ENCODE peak calls at places on chromosomes 7 and 10, in ten cellular contexts. H, C, J, D, R, Q, F, S, M and E are unnamed samples. For H4K20me1, the result is how much of the 10 kb centered on the place peaks cover.

GRCh38 chr7:44979481-44980392 is 922 bp upstream of the MYO1G start:
- DNase-seq in H (no peak), C (no peak), J (no peak), D (no peak), R (no peak), Q (peak), F (no peak), S (no peak), M (peak), E (no peak)

GRCh38 chr7:150831851-150832250 is 20.5 kb upstream of the AOC1 start:
- DNase-seq in H (no peak), C (no peak), J (no peak), D (no peak), R (no peak), Q (no peak), F (no peak), S (no peak), M (no peak), E (no peak)

GRCh38 chr10:104582966-104583365 is 58.1 kb upstream of the SORCS3 start:
- DNase-seq in H (no peak), C (no peak), J (no peak), D (no peak), R (no peak), Q (no peak), F (no peak), S (no peak), M (no peak), E (no peak)

GRCh38 chr10:28291881-28292297 is 11.0 kb downstream of the MPP7 start:
- DNase-seq in H (peak), C (peak), J (peak), D (no peak), R (no peak), Q (no peak), F (peak), S (peak), M (no peak), E (no peak)

GRCh38 chr7:107045980-107046379 is 1.5 kb downstream of the PRKAR2B start:
- DNase-seq in H (peak), C (peak), J (no peak), D (no peak), R (no peak), Q (no peak), F (peak), S (no peak), M (peak), E (peak)

GRCh38 chr10:125125951-125126735 is 34.2 kb downstream of the CTBP2 start:
- DNase-seq in H (no peak), C (no peak), J (no peak), D (no peak), R (no peak), Q (no peak), F (no peak), S (no peak), M (no peak), E (no peak)

GRCh38 chr10:72084094-72084459 is 4.3 kb downstream of the SPOCK2 start:
- DNase-seq in H (no peak), C (no peak), J (no peak), D (no peak), R (no peak), Q (no peak), F (no peak), S (no peak), M (peak), E (no peak)

GRCh38 chr10:101725843-101726242 is 30.9 kb upstream of the FBXW4 start:
- DNase-seq in H (no peak), C (no peak), J (no peak), D (no peak), R (no peak), Q (no peak), F (no peak), S (peak), M (no peak), E (no peak)

GRCh38 chr7:2060701-2061100 is 172.0 kb downstream of the MAD1L1 start:
- DNase-seq in H (peak), C (peak), J (no peak), D (no peak), R (no peak), Q (no peak), F (no peak), S (no peak), M (no peak), E (no peak)

GRCh38 chr10:97332586-97333350 is 1.8 kb downstream of the FRAT2 start:
- DNase-seq in H (peak), C (peak), J (peak), D (peak), R (peak), Q (peak), F (peak), S (peak), M (no peak), E (peak)

GRCh38 chr7:2018786-2019692 is 213.7 kb downstream of the MAD1L1 start:
- DNase-seq in H (peak), C (peak), J (no peak), D (no peak), R (no peak), Q (no peak), F (peak), S (peak), M (no peak), E (peak)

GRCh38 chr10:73553316-73553715 is 37.8 kb downstream of the USP54 start:
- DNase-seq in H (no peak), C (no peak), J (peak), D (peak), R (no peak), Q (peak), F (no peak), S (no peak), M (no peak), E (no peak)

GRCh38 chr10:28676297-28676967 is 889 bp upstream of the BAMBI start:
- DNase-seq in H (no peak), C (no peak), J (no peak), D (no peak), R (peak), Q (peak), F (no peak), S (no peak), M (peak), E (peak)

GRCh38 chr7:73960548-73960947 is 67.4 kb upstream of the ELN start:
- DNase-seq in H (no peak), C (no peak), J (no peak), D (no peak), R (no peak), Q (no peak), F (peak), S (no peak), M (no peak), E (no peak)

GRCh38 chr10:3472705-3473078 is 300.1 kb upstream of the PITRM1 start:
- DNase-seq in H (peak), C (peak), J (peak), D (no peak), R (no peak), Q (no peak), F (peak), S (no peak), M (no peak), E (no peak)

GRCh38 chr7:154640266-154640865 is 362.6 kb downstream of the PAXIP1 start:
- DNase-seq in H (no peak), C (no peak), J (no peak), D (peak), R (peak), Q (no peak), F (no peak), S (peak), M (no peak), E (no peak)

GRCh38 chr10:130711072-130711471 is 574.9 kb downstream of the GLRX3 start:
- DNase-seq in H (no peak), C (no peak), J (no peak), D (no peak), R (peak), Q (no peak), F (no peak), S (no peak), M (no peak), E (no peak)

GRCh38 chr10:110553905-110554304 is 13.6 kb upstream of the SMC3 start:
- DNase-seq in H (no peak), C (no peak), J (no peak), D (no peak), R (no peak), Q (peak), F (no peak), S (no peak), M (no peak), E (no peak)

GRCh38 chr7:80918909-80919721 is at the start of gene SEMA3C:
- DNase-seq in H (peak), C (peak), J (peak), D (peak), R (peak), Q (peak), F (peak), S (peak), M (no peak), E (peak)

GRCh38 chr7:158473238-158473637 is 114.4 kb downstream of the PTPRN2 start:
- DNase-seq in H (no peak), C (no peak), J (no peak), D (no peak), R (no peak), Q (peak), F (no peak), S (no peak), M (no peak), E (no peak)

GRCh38 chr10:45566415-45566814 is 106.2 kb downstream of the ZFAND4 start:
- DNase-seq in H (no peak), C (no peak), J (no peak), D (no peak), R (no peak), Q (no peak), F (no peak), S (no peak), M (no peak), E (no peak)

GRCh38 chr7:7237201-7237977 is 55.0 kb downstream of the C1GALT1 start:
- DNase-seq in H (no peak), C (no peak), J (no peak), D (no peak), R (no peak), Q (no peak), F (no peak), S (no peak), M (no peak), E (no peak)

GRCh38 chr7:121228779-121229178 is 100.0 kb upstream of the WNT16 start:
- DNase-seq in H (no peak), C (no peak), J (no peak), D (no peak), R (no peak), Q (no peak), F (no peak), S (no peak), M (no peak), E (no peak)

GRCh38 chr7:85070967-85071628 is 115.8 kb downstream of the SEMA3D start:
- DNase-seq in H (peak), C (peak), J (peak), D (no peak), R (no peak), Q (no peak), F (peak), S (no peak), M (no peak), E (no peak)

GRCh38 chr7:87474533-87475358 is 734 bp downstream of the ABCB4 start:
- DNase-seq in H (peak), C (no peak), J (no peak), D (no peak), R (no peak), Q (peak), F (peak), S (peak), M (peak), E (peak)

GRCh38 chr10:36168777-36169176 is 526.7 kb upstream of the FZD8 start:
- DNase-seq in H (no peak), C (no peak), J (no peak), D (no peak), R (no peak), Q (no peak), F (no peak), S (no peak), M (no peak), E (no peak)

GRCh38 chr10:17617031-17617911 is at the start of gene HACD1:
- DNase-seq in H (peak), C (peak), J (peak), D (peak), R (peak), Q (peak), F (peak), S (peak), M (no peak), E (peak)
- TF ChIP-seq CTCF in H (no peak), C (peak), J (peak), D (peak), R (peak), Q (peak), F (peak), S (peak), M (no peak), E (peak)

GRCh38 chr10:79272353-79272752 is 74.9 kb upstream of the PPIF start:
- DNase-seq in H (no peak), C (no peak), J (no peak), D (no peak), R (no peak), Q (no peak), F (no peak), S (no peak), M (no peak), E (no peak)
- H4K20me1 ChIP-seq in H (half or more), C (half or more), J (under half), D (under half), R (under half), Q (under half), F (under half), S (half or more), M (under half), E (under half)

DNA sequence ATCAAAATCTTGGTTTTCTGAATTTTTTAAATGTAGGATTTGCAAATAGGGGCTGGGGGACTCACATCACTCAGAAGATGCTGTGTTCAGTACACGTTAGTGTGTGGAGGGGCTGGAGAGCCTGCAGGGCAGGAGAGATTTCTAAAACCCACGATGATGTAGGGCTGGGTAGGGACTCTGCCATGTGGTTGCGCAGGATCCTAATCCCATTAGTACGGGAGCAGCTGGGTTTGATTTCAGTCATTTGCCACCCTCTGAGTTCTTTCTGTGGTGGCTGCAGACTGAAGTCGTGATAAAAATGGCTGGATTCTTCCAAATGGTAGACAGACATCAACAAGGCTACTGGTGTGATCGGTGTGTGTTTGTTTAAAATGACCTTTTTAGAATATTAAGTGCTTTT is 14.2 kb upstream of the GET4 start:
- DNase-seq in H (no peak), C (no peak), J (no peak), D (no peak), R (no peak), Q (no peak), F (no peak), S (no peak), M (no peak), E (no peak)
- TF ChIP-seq CTCF in H (no peak), C (no peak), J (no peak), D (no peak), R (no peak), Q (no peak), F (no peak), S (no peak), M (no peak), E (no peak)

DNA sequence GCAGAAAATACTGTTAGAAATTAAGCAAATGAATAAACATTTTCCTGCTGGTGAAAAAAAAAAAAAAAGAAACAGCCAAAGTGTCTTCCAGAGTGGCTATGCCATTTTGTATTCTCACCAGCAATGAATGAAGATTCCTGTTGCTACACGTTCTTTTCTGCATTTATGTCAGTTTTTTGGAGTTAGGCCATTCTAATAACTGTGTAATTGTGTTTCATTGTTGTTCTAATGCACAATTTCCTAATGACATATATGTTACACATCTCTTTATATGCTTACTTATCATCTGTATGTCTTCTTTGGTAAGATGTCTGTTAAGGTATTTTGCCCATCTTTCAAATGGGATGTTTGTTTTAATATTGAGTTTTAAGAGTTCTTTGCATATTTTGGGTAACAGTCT is 213.7 kb downstream of the ITGB1 start:
- DNase-seq in H (no peak), C (no peak), J (peak), D (no peak), R (no peak), Q (no peak), F (no peak), S (no peak), M (no peak), E (no peak)
- H4K20me1 ChIP-seq in H (under half), C (under half), J (under half), D (under half), R (under half), Q (under half), F (under half), S (under half), M (under half), E (under half)

DNA sequence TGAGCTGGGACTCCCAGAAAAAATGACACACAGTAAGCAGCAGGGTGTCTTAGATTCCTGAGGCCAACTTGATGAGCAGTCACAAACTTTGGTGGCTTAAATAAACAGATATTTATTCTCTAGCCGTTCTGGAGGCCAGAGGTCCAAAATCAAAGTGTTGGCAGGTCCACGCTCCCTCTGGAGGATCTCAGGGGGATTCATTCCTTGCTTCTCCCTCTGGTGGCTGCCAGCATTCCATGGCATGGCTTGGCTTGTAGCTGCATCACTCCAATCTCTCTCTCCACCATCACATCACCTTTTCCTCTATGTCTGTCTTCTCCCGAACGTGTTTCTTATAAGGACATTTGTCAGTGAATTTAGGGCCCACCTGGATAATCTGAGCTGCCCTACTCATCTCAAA is 98.4 kb downstream of the OSBPL3 start:
- DNase-seq in H (no peak), C (no peak), J (no peak), D (peak), R (peak), Q (peak), F (peak), S (no peak), M (no peak), E (no peak)
- TF ChIP-seq CTCF in H (peak), C (peak), J (no peak), D (peak), R (peak), Q (peak), F (peak), S (no peak), M (no peak), E (peak)

GRCh38 chr10:132556994-132557441 is 19.4 kb downstream of the INPP5A start:
- DNase-seq in H (no peak), C (no peak), J (no peak), D (no peak), R (no peak), Q (no peak), F (no peak), S (no peak), M (no peak), E (no peak)

GRCh38 chr10:132554053-132554990 is 16.7 kb downstream of the INPP5A start:
- DNase-seq in H (no peak), C (no peak), J (no peak), D (peak), R (no peak), Q (no peak), F (no peak), S (no peak), M (no peak), E (no peak)

GRCh38 chr10:132555648-132556575 is 18.3 kb downstream of the INPP5A start:
- DNase-seq in H (no peak), C (no peak), J (no peak), D (no peak), R (no peak), Q (no peak), F (no peak), S (no peak), M (peak), E (no peak)

GRCh38 chr10:132557696-132558515 is 20.3 kb downstream of the INPP5A start:
- DNase-seq in H (no peak), C (no peak), J (no peak), D (no peak), R (no peak), Q (no peak), F (no peak), S (no peak), M (no peak), E (no peak)

GRCh38 chr10:132554991-132555647 is 17.5 kb downstream of the INPP5A start:
- DNase-seq in H (no peak), C (no peak), J (no peak), D (no peak), R (no peak), Q (no peak), F (no peak), S (no peak), M (peak), E (no peak)
- H4K20me1 ChIP-seq in H (half or more), C (half or more), J (under half), D (under half), R (under half), Q (under half), F (under half), S (half or more), M (under half), E (under half)

DNA sequence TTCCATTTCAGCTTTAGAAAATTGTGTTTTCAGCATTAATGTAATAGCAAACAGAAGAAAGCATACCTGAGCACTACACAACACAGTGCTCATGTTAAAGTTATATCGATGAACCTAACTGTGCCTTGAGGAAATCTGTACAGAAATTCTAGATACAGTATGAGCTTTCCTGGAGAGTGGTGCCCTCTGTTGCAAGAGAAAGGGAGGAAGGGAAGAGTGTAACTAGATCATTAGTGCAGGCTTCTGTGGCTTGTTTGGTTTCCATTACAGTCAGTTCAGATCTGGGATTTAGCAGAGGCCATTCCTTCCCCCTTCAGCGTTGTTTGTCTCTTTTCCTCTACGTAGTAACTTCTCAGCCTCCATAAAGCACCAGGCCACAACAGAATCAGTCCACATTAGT is 139.7 kb downstream of the HTR7 start:
- DNase-seq in H (no peak), C (no peak), J (no peak), D (no peak), R (no peak), Q (no peak), F (peak), S (no peak), M (no peak), E (no peak)
- TF ChIP-seq CTCF in H (no peak), C (no peak), J (peak), D (peak), R (no peak), Q (peak), F (peak), S (peak), M (no peak), E (no peak)